ENCODE peak calls at places on chromosomes 13 and 19, in seven cellular contexts. Y is HepG2, O is HCT116, L is GM23338, C is GM12878, N is SK-N-SH, T is H1. H is an unnamed sample.
A peak's percentile ranks its signal among the peaks of the same experiment; 100 is the strongest.

GRCh38 chr19:51441410-51442390 is 16.6 kb downstream of the SIGLEC8 start:
- DNase-seq in N (no peak), L (no peak), C (peak; percentile 91), T (no peak), O (no peak), Y (no peak), H (no peak)

GRCh38 chr13:30422056-30422914 is at the start of gene UBE2L5:
- DNase-seq in O (peak; percentile 63), L (peak; percentile 74), N (peak; percentile 86), C (no peak), Y (peak; percentile 23), T (peak; percentile 78), H (peak; percentile 65)

GRCh38 chr19:38596057-38596981 is 21.4 kb downstream of the MAP4K1 start:
- DNase-seq in Y (peak; percentile 20), C (no peak), L (peak; percentile 98), O (peak; percentile 71), T (peak; percentile 100), N (peak; percentile 88), H (peak; percentile 15)

GRCh38 chr13:97001641-97002040 is 7.4 kb upstream of the OXGR1 start:
- DNase-seq in N (no peak), Y (no peak), C (no peak), T (no peak), L (no peak), O (no peak), H (no peak)

GRCh38 chr13:112052213-112052612 is 14.7 kb upstream of the SOX1 start:
- DNase-seq in Y (no peak), L (no peak), N (no peak), T (peak; percentile 32), O (no peak), C (no peak), H (no peak)

GRCh38 chr13:64648293-64648692 is 2581.8 kb downstream of the PCDH9 start:
- DNase-seq in O (no peak), Y (no peak), T (no peak), L (no peak), N (no peak), C (no peak), H (no peak)

GRCh38 chr19:1154731-1155351 is 19.2 kb downstream of the SBNO2 start:
- DNase-seq in L (no peak), O (no peak), Y (peak; percentile 67), T (no peak), N (peak; percentile 86), C (no peak), H (peak; percentile 42)

GRCh38 chr19:55484571-55485438 is at the start of gene NAT14:
- DNase-seq in Y (peak; percentile 39), N (peak; percentile 97), T (peak; percentile 97), O (no peak), L (peak; percentile 95), C (no peak), H (peak; percentile 61)

GRCh38 chr13:44388427-44388826 is 14.8 kb downstream of the SERP2 start:
- DNase-seq in Y (peak; percentile 31), T (no peak), O (no peak), L (peak; percentile 34), N (peak; percentile 47), C (no peak), H (no peak)

GRCh38 chr13:35891973-35892441 is 239.2 kb downstream of the DCLK1 start:
- DNase-seq in O (no peak), L (no peak), T (no peak), Y (no peak), N (no peak), C (no peak), H (no peak)

GRCh38 chr19:13033819-13034611 is 38.7 kb downstream of the NFIX start:
- DNase-seq in C (no peak), L (peak; percentile 87), T (peak; percentile 86), O (peak; percentile 39), N (peak; percentile 77), Y (peak; percentile 55), H (no peak)

GRCh38 chr13:110047511-110047910 is 259.4 kb downstream of the COL4A1 start:
- DNase-seq in N (peak; percentile 42), C (no peak), Y (no peak), L (no peak), O (no peak), T (no peak), H (peak; percentile 35)

GRCh38 chr19:13790354-13790753 is 4.9 kb upstream of the ZSWIM4 start:
- DNase-seq in O (no peak), T (no peak), L (no peak), C (no peak), Y (no peak), N (no peak), H (no peak)

GRCh38 chr19:50890422-50891252 is 17.4 kb downstream of the KLK2 start:
- DNase-seq in L (no peak), C (peak; percentile 46), O (no peak), T (no peak), Y (no peak), N (no peak), H (no peak)

GRCh38 chr13:113735194-113735593 is 23.8 kb upstream of the TMEM255B start:
- DNase-seq in Y (no peak), L (no peak), O (no peak), C (no peak), T (no peak), N (no peak), H (no peak)

DNA sequence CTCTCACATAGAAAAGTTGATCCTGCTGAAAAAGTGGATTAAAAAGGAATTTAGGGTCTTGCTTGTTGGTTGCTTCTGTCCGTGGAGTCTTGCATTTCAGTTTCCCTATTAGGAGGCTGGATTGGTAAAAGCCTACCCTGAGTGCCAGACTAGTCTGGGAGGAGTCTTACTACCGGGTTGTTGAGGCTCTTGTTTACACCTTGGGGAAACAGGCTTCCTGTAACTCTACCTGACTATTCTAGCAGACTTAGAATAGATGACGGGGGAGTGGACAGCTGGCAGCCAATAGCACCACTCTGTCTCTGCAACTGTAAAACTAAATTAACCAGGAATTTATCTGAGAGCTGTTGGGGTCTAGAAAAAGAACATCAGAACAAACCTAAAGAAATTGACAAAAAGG is 11.3 kb upstream of the MPHOSPH8 start:
- DNase-seq in Y (no peak), C (no peak), O (no peak), N (no peak), T (no peak), L (peak; percentile 22), H (no peak)
- TF ChIP-seq POLR2AphosphoS5 in Y (no peak), C (no peak), O (no peak), N (no peak), T (no peak), L (no peak), H (no peak)

GRCh38 chr13:98476538-98476966 is 100.4 kb downstream of the STK24 start:
- DNase-seq in C (peak; percentile 90), T (no peak), Y (no peak), O (peak; percentile 64), N (no peak), L (peak; percentile 45), H (peak; percentile 82)

GRCh38 chr13:98474761-98475160 is 102.1 kb downstream of the STK24 start:
- DNase-seq in Y (no peak), N (no peak), O (no peak), C (no peak), T (no peak), L (no peak), H (no peak)

GRCh38 chr13:98475521-98475920 is 101.4 kb downstream of the STK24 start:
- DNase-seq in N (peak; percentile 56), Y (no peak), L (peak; percentile 80), T (peak; percentile 78), C (no peak), O (no peak), H (peak; percentile 26)

GRCh38 chr13:98474292-98474691 is 102.6 kb downstream of the STK24 start:
- DNase-seq in L (no peak), C (no peak), O (no peak), N (no peak), T (no peak), Y (no peak), H (no peak)

DNA sequence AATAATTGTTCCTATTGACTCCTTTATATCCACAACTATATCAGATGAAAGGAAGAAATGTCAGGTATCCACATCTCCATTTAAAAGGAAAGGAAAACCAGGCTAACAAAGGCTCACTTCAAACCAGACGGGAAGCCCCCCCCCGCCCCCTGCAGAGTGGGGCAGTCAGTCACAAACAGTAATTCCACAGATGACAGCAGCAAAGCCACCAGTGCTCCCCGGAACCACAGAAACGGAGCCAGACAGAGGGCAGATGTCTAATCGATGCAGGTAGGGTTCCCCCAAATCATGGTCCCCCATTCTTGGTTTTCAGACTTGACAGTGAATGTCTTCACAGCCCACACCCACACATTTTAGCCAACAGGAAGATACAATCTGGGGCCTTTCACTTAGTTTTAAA is 100.8 kb downstream of the STK24 start:
- DNase-seq in N (peak; percentile 57), Y (no peak), L (peak; percentile 80), T (no peak), C (no peak), O (no peak), H (peak; percentile 24)
- H3K4me2 ChIP-seq in N (peak overlapping the region; percentile 58), Y (no peak overlapping the region), L (peak overlapping the region; percentile 69), T (peak overlapping the region; percentile 27), C (peak overlapping the region; percentile 67), O (peak overlapping the region; percentile 71), H (peak overlapping the region; percentile 55)

DNA sequence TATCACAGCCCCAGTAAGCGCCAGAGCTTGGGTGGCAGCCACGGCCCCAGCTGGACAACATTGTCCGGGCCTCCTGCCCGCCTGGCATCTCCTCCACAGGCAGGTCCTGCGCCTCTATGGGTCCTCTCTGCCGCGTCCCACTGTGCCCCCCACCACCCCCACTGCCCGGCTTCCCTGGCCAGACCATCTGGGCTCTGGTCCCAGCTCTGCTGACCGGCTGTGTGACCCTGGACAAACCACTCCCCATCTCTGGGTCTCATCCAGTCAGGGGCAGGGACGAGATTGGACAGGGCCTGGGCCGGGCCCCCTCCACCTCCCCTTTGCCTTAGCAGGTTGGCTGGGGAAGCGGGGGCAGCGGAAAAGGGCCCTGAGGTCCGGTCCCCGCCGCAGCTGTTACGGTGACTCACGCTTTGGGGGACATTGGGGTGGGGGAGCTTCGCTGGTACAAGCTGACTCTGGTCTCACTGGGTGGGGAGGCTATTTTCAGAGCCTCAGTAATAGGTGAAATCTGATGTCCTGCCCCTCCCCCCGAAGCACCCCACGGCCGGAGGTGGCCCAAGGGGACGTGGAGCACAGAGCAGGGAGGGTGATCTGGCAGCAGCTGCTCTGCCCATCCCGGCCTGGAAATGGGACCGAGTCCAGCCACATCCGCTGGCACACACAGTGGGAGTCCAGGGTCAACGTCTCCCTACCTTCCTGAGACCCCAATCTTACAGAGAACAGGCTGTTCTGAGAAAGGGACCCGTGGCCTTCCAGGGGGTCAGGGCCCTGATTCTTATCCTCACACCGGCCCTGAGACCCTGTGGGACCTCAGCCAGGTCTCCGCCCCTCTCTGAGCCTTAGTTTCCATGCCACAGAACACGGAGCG is 9.1 kb downstream of the NFIC start:
- DNase-seq in T (no peak), O (no peak), C (no peak), L (no peak), N (peak; percentile 90), Y (no peak), H (peak; percentile 83)
- TF ChIP-seq POLR2AphosphoS5 in T (no peak), O (no peak), C (no peak), L (no peak), N (no peak), Y (no peak), H (peak; percentile 54)

DNA sequence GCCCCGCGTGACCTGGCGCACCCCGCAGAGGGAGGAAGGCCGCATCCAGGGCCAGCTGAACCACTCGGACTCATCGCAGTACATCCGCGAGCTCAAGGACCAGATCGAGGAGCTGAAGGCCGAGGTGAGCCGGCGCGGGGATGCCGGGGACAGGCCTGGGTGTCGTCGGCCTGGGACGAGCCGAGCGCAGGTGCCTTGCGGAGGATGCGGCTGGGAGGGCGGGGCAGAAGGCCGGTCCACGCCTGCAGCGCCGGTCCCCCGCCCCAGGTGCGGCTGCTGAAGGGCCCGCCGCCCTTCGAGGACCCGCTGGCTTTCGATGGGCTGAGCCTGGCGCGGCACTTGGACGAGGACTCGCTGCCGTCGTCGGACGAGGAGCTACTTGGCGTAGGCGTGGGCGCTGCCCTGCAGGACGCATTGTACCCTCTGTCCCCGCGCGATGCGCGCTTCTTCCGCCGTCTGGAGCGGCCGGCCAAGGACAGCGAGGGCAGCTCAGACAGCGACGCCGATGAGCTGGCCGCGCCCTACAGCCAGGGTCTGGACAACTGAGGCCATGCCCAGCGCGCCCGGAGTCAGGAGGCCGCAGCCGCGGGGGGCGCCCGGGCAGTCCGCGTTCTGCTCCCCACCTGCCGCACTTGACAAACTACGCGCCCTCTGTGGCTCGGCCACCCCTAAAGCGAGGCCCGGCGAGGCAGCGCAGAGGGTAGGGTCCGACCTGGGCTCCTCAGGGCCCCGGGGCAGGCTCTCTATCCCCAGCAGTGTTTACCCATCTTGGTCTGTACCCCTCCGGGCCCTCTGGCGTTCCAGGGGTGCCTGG is 10.8 kb downstream of the PRR36 start:
- DNase-seq in C (no peak), O (no peak), N (no peak), L (peak; percentile 64), T (peak; percentile 82), Y (no peak), H (no peak)
- H3K4me2 ChIP-seq in C (no peak overlapping the region), O (no peak overlapping the region), N (no peak overlapping the region), L (peak overlapping the region; percentile 84), T (peak overlapping the region; percentile 74), Y (no peak overlapping the region), H (no peak overlapping the region)

H was measured in endothelial cell of umbilical vein.